ENCODE peak calls at places on chromosomes 4 and X, in ten cellular contexts. N is tibial nerve, K is A549, Q is upper lobe of left lung, W is ovary, G is stomach, L is H1, D is sigmoid colon, F is suprapubic skin, O is HepG2. C is an unnamed sample.

GRCh38 chrX:35726176-35726575 is 72.0 kb upstream of the MAGEB16 start:
- DNase-seq in N (no peak), K (no peak), Q (no peak), W (no peak), G (no peak), L (no peak), D (no peak), F (no peak), O (no peak), C (no peak)

GRCh38 chr4:137502730-137503129 is 29.6 kb downstream of the PCDH18 start:
- DNase-seq in N (no peak), K (no peak), Q (no peak), W (no peak), G (no peak), L (no peak), D (no peak), F (no peak), O (no peak), C (no peak)

GRCh38 chrX:110082156-110082555 is 79.2 kb downstream of the TMEM164 start:
- DNase-seq in N (no peak), K (no peak), Q (no peak), W (no peak), G (no peak), L (no peak), D (no peak), F (no peak), O (no peak), C (no peak)

GRCh38 chr4:174402470-174403176 is 118.9 kb downstream of the CEP44 start:
- DNase-seq in N (no peak), K (peak), Q (no peak), W (no peak), G (no peak), L (no peak), D (no peak), F (no peak), O (no peak), C (no peak)

GRCh38 chr4:140635606-140636005 is 66.8 kb upstream of the UCP1 start:
- DNase-seq in N (no peak), K (peak), Q (no peak), W (no peak), G (peak), L (no peak), D (no peak), F (no peak), O (peak), C (peak)

GRCh38 chrX:20606831-20607230 is 340.1 kb upstream of the RPS6KA3 start:
- DNase-seq in N (no peak), K (no peak), Q (no peak), W (no peak), G (no peak), L (no peak), D (no peak), F (no peak), O (no peak), C (no peak)

GRCh38 chr4:76698141-76698540 is 199.8 kb downstream of the SOWAHB start:
- DNase-seq in N (no peak), K (no peak), Q (no peak), W (no peak), G (no peak), L (no peak), D (no peak), F (no peak), O (no peak), C (no peak)

GRCh38 chr4:106584590-106584989 is 216.0 kb upstream of the GIMD1 start:
- DNase-seq in N (no peak), K (no peak), Q (no peak), W (no peak), G (no peak), L (no peak), D (no peak), F (no peak), O (no peak), C (no peak)

GRCh38 chrX:103674531-103675454 is 11.7 kb downstream of the MORF4L2 start:
- DNase-seq in N (no peak), K (no peak), Q (no peak), W (no peak), G (no peak), L (no peak), D (no peak), F (no peak), O (no peak), C (no peak)

GRCh38 chr4:107066622-107067021 is 30.5 kb upstream of the DKK2 start:
- DNase-seq in N (no peak), K (no peak), Q (no peak), W (no peak), G (no peak), L (no peak), D (no peak), F (no peak), O (no peak), C (no peak)

GRCh38 chrX:139506318-139506717 is 24.2 kb upstream of the F9 start:
- DNase-seq in N (no peak), K (no peak), Q (no peak), W (no peak), G (no peak), L (no peak), D (no peak), F (no peak), O (no peak), C (no peak)

GRCh38 chr4:65669981-65670330 is 333 bp downstream of the EPHA5 start:
- DNase-seq in N (no peak), K (no peak), Q (no peak), W (no peak), G (no peak), L (no peak), D (no peak), F (no peak), O (no peak), C (no peak)

GRCh38 chrX:47662144-47662657 is 3.2 kb upstream of the UXT start:
- DNase-seq in N (no peak), K (no peak), Q (no peak), W (no peak), G (no peak), L (no peak), D (no peak), F (no peak), O (no peak), C (no peak)

GRCh38 chrX:31649176-31649575 is 577.3 kb upstream of the FTHL17 start:
- DNase-seq in N (no peak), K (no peak), Q (no peak), W (no peak), G (no peak), L (no peak), D (no peak), F (no peak), O (no peak), C (no peak)

GRCh38 chr4:82745173-82745842 is 53.3 kb downstream of the SCD5 start:
- DNase-seq in N (no peak), K (no peak), Q (no peak), W (no peak), G (no peak), L (no peak), D (no peak), F (no peak), O (no peak), C (no peak)

GRCh38 chrX:38578152-38578551 is 16.8 kb downstream of the TSPAN7 start:
- DNase-seq in N (no peak), K (no peak), Q (no peak), W (no peak), G (no peak), L (no peak), D (no peak), F (no peak), O (peak), C (peak)

GRCh38 chrX:103187953-103188475 is 26.9 kb upstream of the BEX4 start:
- DNase-seq in N (no peak), K (no peak), Q (no peak), W (no peak), G (no peak), L (no peak), D (no peak), F (no peak), O (no peak), C (no peak)

GRCh38 chrX:119690921-119691716 is 1.8 kb downstream of the SEPTIN6 start:
- DNase-seq in N (no peak), K (no peak), Q (no peak), W (no peak), G (no peak), L (no peak), D (no peak), F (no peak), O (no peak), C (peak)

GRCh38 chr4:120915311-120915710 is 7.2 kb downstream of the PRDM5 start:
- DNase-seq in N (no peak), K (no peak), Q (no peak), W (no peak), G (no peak), L (no peak), D (no peak), F (no peak), O (no peak), C (no peak)

GRCh38 chrX:68870357-68870756 is 41.5 kb downstream of the EFNB1 start:
- DNase-seq in N (no peak), K (no peak), Q (no peak), W (no peak), G (no peak), L (no peak), D (no peak), F (no peak), O (no peak), C (no peak)

GRCh38 chrX:113790987-113791386 is 792.9 kb upstream of the HTR2C start:
- DNase-seq in N (no peak), K (no peak), Q (no peak), W (no peak), G (no peak), L (no peak), D (no peak), F (no peak), O (no peak), C (no peak)

GRCh38 chr4:20813698-20814097 is 113.4 kb downstream of the PACRGL start:
- DNase-seq in N (no peak), K (no peak), Q (no peak), W (no peak), G (no peak), L (no peak), D (peak), F (no peak), O (no peak), C (no peak)

GRCh38 chr4:90174622-90175023 is 47.4 kb downstream of the CCSER1 start:
- DNase-seq in N (no peak), K (no peak), Q (no peak), W (no peak), G (peak), L (no peak), D (no peak), F (no peak), O (no peak), C (no peak)

GRCh38 chr4:94758141-94758699 is 465 bp downstream of the BMPR1B start:
- DNase-seq in N (peak), K (no peak), Q (peak), W (peak), G (no peak), L (no peak), D (peak), F (no peak), O (no peak), C (peak)

GRCh38 chr4:130077275-130077674 is 981.3 kb downstream of the C4orf33 start:
- DNase-seq in N (no peak), K (no peak), Q (no peak), W (no peak), G (no peak), L (no peak), D (no peak), F (no peak), O (no peak), C (no peak)

GRCh38 chrX:41381685-41382084 is 47.7 kb downstream of the DDX3X start:
- DNase-seq in N (peak), K (peak), Q (no peak), W (no peak), G (peak), L (peak), D (peak), F (no peak), O (peak), C (peak)

GRCh38 chrX:71118985-71119535 is 664 bp downstream of the MED12 start:
- DNase-seq in N (no peak), K (no peak), Q (no peak), W (no peak), G (no peak), L (no peak), D (no peak), F (no peak), O (no peak), C (no peak)

GRCh38 chr4:26330186-26330787 is 9.5 kb downstream of the RBPJ start:
- DNase-seq in N (peak), K (peak), Q (no peak), W (no peak), G (no peak), L (no peak), D (no peak), F (no peak), O (peak), C (no peak)

GRCh38 chrX:100328342-100328741 is 81.7 kb downstream of the PCDH19 start:
- DNase-seq in N (no peak), K (no peak), Q (no peak), W (no peak), G (no peak), L (no peak), D (no peak), F (no peak), O (no peak), C (no peak)

GRCh38 chr4:112449708-112450107 is 66.3 kb downstream of the NEUROG2 start:
- DNase-seq in N (no peak), K (no peak), Q (peak), W (no peak), G (no peak), L (no peak), D (no peak), F (no peak), O (no peak), C (no peak)

GRCh38 chr4:16225139-16225538 is 1.1 kb downstream of the TAPT1 start:
- DNase-seq in N (no peak), K (no peak), Q (no peak), W (no peak), G (no peak), L (no peak), D (no peak), F (no peak), O (no peak), C (no peak)

GRCh38 chr4:186844059-186844681 is 120.5 kb upstream of the FAT1 start:
- DNase-seq in N (peak), K (no peak), Q (no peak), W (no peak), G (no peak), L (no peak), D (peak), F (no peak), O (no peak), C (no peak)

GRCh38 chr4:155941085-155941484 is 12.6 kb downstream of the CTSO start:
- DNase-seq in N (no peak), K (no peak), Q (no peak), W (no peak), G (no peak), L (no peak), D (no peak), F (no peak), O (no peak), C (no peak)

GRCh38 chrX:78527263-78527662 is 131.9 kb downstream of the RTL3 start:
- DNase-seq in N (no peak), K (no peak), Q (no peak), W (no peak), G (no peak), L (no peak), D (no peak), F (no peak), O (no peak), C (no peak)

GRCh38 chr4:163404570-163404969 is 60.9 kb downstream of the NPY5R start:
- DNase-seq in N (no peak), K (no peak), Q (no peak), W (no peak), G (no peak), L (no peak), D (no peak), F (no peak), O (peak), C (peak)

GRCh38 chr4:41189076-41189475 is 25.3 kb downstream of the APBB2 start:
- DNase-seq in N (no peak), K (no peak), Q (no peak), W (no peak), G (no peak), L (no peak), D (no peak), F (no peak), O (no peak), C (no peak)

GRCh38 chr4:106287353-106287969 is 28.5 kb downstream of the TBCK start:
- DNase-seq in N (peak), K (peak), Q (no peak), W (no peak), G (no peak), L (no peak), D (no peak), F (no peak), O (peak), C (no peak)

GRCh38 chrX:13088155-13088485 is 43.7 kb upstream of the FAM9C start:
- DNase-seq in N (no peak), K (no peak), Q (no peak), W (no peak), G (no peak), L (no peak), D (no peak), F (no peak), O (no peak), C (no peak)

GRCh38 chrX:133986008-133986683 is 752 bp upstream of the GPC3 start:
- DNase-seq in N (no peak), K (no peak), Q (no peak), W (no peak), G (no peak), L (no peak), D (no peak), F (no peak), O (no peak), C (no peak)

GRCh38 chr4:9947168-9948062 is 73.9 kb downstream of the SLC2A9 start:
- DNase-seq in N (no peak), K (no peak), Q (no peak), W (no peak), G (peak), L (no peak), D (no peak), F (no peak), O (no peak), C (no peak)

GRCh38 chr4:7647932-7648812 is 213.4 kb upstream of the PSAPL1 start:
- DNase-seq in N (no peak), K (no peak), Q (peak), W (no peak), G (no peak), L (no peak), D (peak), F (no peak), O (peak), C (no peak)
- TF ChIP-seq POLR2A in N (no peak), K (no peak), Q (no peak), W (no peak), G (no peak), L (no peak), D (no peak), F (no peak), O (no peak), C (no peak)

DNA sequence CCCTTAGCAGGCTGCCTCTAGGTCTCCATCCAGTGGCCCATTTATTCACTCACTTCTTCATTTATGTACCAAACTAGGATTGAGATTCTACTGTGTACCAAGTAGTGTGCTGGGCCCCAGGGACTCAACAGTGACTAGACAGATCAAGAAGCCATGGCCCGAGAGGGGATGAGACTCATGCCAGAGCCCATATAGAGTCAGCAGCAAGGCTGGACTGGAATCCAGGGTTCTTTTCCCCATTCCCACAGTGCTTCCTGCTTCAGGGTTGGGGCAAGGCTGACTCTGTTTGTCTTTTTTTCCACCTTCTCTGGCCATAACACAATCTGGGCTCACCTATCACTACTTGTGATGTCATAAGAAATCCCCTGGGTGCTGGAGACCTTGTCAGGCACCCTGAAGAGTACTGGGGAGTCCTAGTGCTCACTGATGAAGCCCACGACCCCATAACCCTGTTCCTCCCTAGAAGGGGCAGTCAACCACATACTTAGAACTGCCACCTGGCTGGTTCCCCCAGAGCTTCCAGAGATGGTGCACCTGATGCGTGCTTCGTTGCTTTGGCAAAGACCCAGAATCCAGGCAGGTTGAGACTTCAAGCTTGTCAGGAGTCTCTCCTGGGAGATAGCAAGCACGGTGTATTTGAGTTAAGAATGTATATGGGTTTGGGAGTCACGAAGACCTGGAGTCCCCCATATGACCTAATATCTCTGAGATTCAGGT is 6.2 kb downstream of the RTL5 start:
- DNase-seq in N (no peak), K (no peak), Q (no peak), W (peak), G (no peak), L (no peak), D (no peak), F (no peak), O (no peak), C (no peak)
- H3K27ac ChIP-seq in N (peak), K (peak), Q (peak), W (no peak), G (peak), L (no peak), D (peak), F (peak), O (no peak), C (peak)

GRCh38 chr4:93285346-93285745 is 543.2 kb upstream of the ATOH1 start:
- DNase-seq in N (no peak), K (no peak), Q (no peak), W (no peak), G (no peak), L (no peak), D (no peak), F (no peak), O (no peak), C (no peak)
- TF ChIP-seq EP300 in N (no peak), K (no peak), Q (no peak), W (no peak), G (no peak), L (no peak), D (no peak), F (no peak), O (no peak), C (no peak)

DNA sequence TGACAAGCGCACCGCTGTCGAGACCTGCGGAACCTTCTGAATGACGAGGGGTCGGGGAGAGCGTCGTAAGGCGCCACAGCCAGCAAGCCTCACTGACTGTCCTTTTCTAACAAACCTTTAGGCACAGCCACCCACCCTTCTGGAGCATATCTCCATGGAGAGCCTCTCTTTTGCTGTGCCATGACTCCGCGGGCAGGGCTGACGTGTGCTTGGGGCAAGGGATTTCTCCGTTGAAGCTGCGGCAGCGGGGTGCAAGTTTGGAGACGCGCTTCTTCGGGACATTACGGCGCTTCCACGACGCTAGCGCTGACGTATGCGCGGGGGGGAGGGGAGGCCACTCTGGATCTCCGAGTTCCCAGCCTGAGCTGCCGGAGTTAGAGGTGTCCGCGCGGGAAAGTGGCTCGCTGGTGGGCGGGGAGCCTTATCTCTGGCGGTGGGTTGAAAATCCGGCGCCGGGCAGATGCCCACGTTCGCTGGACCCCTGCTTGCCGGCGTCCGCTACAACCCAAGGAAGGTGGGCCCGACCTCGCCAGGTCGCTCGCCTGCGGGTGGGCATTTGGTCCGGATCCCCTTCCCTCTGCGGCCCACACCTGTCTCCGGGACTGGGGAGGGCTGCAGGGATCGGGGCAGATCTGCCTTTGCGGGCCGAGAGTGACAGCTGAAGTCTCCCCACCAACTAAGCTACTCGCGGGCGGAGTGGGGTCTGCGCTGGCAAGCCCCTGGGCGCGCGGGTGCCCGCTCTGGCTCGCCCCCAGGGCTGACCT is 540 bp upstream of the SLC10A7 start:
- DNase-seq in N (peak), K (peak), Q (peak), W (peak), G (peak), L (peak), D (peak), F (peak), O (peak), C (peak)
- TF ChIP-seq POLR2A in N (peak), K (peak), Q (no peak), W (peak), G (no peak), L (no peak), D (peak), F (no peak), O (peak), C (peak)

GRCh38 chr4:23891064-23891421 is 1.2 kb upstream of the PPARGC1A start:
- DNase-seq in N (no peak), K (no peak), Q (no peak), W (no peak), G (no peak), L (no peak), D (no peak), F (no peak), O (no peak), C (no peak)

GRCh38 chr4:23888421-23889319 is 1.2 kb downstream of the PPARGC1A start:
- DNase-seq in N (peak), K (no peak), Q (no peak), W (no peak), G (no peak), L (no peak), D (peak), F (no peak), O (peak), C (no peak)

GRCh38 chr4:23889814-23890269 is at the start of gene PPARGC1A:
- DNase-seq in N (peak), K (no peak), Q (peak), W (peak), G (peak), L (no peak), D (peak), F (no peak), O (peak), C (peak)

GRCh38 chr4:23889368-23889767 is 479 bp downstream of the PPARGC1A start:
- DNase-seq in N (no peak), K (no peak), Q (no peak), W (no peak), G (no peak), L (no peak), D (no peak), F (no peak), O (no peak), C (no peak)

GRCh38 chr4:23890369-23891063 is 669 bp upstream of the PPARGC1A start:
- DNase-seq in N (no peak), K (no peak), Q (no peak), W (no peak), G (no peak), L (no peak), D (no peak), F (no peak), O (no peak), C (no peak)
- H3K27ac ChIP-seq in N (peak), K (no peak), Q (peak), W (no peak), G (peak), L (no peak), D (peak), F (peak), O (peak), C (peak)